ENCODE peak calls at places on chromosomes 1 and 21, in seven cellular contexts. M, C, U, L, R, T and B are unnamed samples.

GRCh38 chr1:161037661-161038522 is 872 bp downstream of the TSTD1 start:
- DNase-seq in M (no peak), C (no peak), U (no peak), L (no peak), R (no peak), T (no peak), B (no peak)

GRCh38 chr1:33180226-33181037 is 1.4 kb downstream of the TRIM62 start:
- DNase-seq in M (peak), C (peak), U (peak), L (peak), R (peak), T (peak), B (peak)

GRCh38 chr21:33367309-33367973 is 35.8 kb upstream of the IFNGR2 start:
- DNase-seq in M (no peak), C (no peak), U (no peak), L (no peak), R (no peak), T (no peak), B (no peak)

GRCh38 chr1:34786521-34787325 is 5.7 kb downstream of the GJB3 start:
- DNase-seq in M (peak), C (peak), U (peak), L (peak), R (peak), T (peak), B (peak)

GRCh38 chr1:162069334-162070093 is at the start of gene NOS1AP:
- DNase-seq in M (peak), C (peak), U (peak), L (peak), R (peak), T (peak), B (peak)

GRCh38 chr21:22474403-22474802 is 1476.2 kb downstream of the NCAM2 start:
- DNase-seq in M (no peak), C (no peak), U (no peak), L (no peak), R (no peak), T (no peak), B (no peak)

GRCh38 chr1:60149254-60149653 is 75.7 kb upstream of the C1orf87 start:
- DNase-seq in M (peak), C (peak), U (no peak), L (peak), R (no peak), T (peak), B (peak)

GRCh38 chr1:156706647-156707008 is 1.2 kb upstream of the CRABP2 start:
- DNase-seq in M (peak), C (peak), U (no peak), L (no peak), R (no peak), T (no peak), B (peak)

GRCh38 chr1:154747841-154748766 is 122.0 kb downstream of the KCNN3 start:
- DNase-seq in M (no peak), C (no peak), U (peak), L (no peak), R (no peak), T (no peak), B (peak)

GRCh38 chr1:40042337-40042736 is 1.8 kb downstream of the CAP1 start:
- DNase-seq in M (no peak), C (no peak), U (no peak), L (no peak), R (peak), T (no peak), B (no peak)

GRCh38 chr1:162670928-162671663 is 38.8 kb downstream of the DDR2 start:
- DNase-seq in M (no peak), C (no peak), U (no peak), L (no peak), R (peak), T (no peak), B (no peak)

GRCh38 chr1:246338098-246338497 is 169.0 kb downstream of the SMYD3 start:
- DNase-seq in M (no peak), C (no peak), U (no peak), L (no peak), R (no peak), T (no peak), B (no peak)

GRCh38 chr1:167533851-167534300 is 15.5 kb upstream of the CD247 start:
- DNase-seq in M (peak), C (no peak), U (peak), L (peak), R (peak), T (peak), B (peak)

GRCh38 chr1:30660241-30660640 is 63.1 kb downstream of the MATN1 start:
- DNase-seq in M (no peak), C (no peak), U (no peak), L (no peak), R (no peak), T (no peak), B (no peak)

GRCh38 chr1:156801409-156802121 is 15.1 kb downstream of the SH2D2A start:
- DNase-seq in M (peak), C (no peak), U (no peak), L (no peak), R (peak), T (no peak), B (peak)

GRCh38 chr1:189151361-189151760 is 1326.3 kb downstream of the BRINP3 start:
- DNase-seq in M (no peak), C (no peak), U (no peak), L (no peak), R (no peak), T (no peak), B (no peak)

GRCh38 chr1:229058111-229058551 is 212.8 kb upstream of the RAB4A start:
- DNase-seq in M (no peak), C (no peak), U (peak), L (peak), R (no peak), T (no peak), B (no peak)

GRCh38 chr1:62444701-62445100 is 7.9 kb downstream of the USP1 start:
- DNase-seq in M (no peak), C (no peak), U (no peak), L (no peak), R (no peak), T (no peak), B (no peak)

GRCh38 chr1:183609313-183609712 is 19.1 kb upstream of the NCF2 start:
- DNase-seq in M (peak), C (peak), U (no peak), L (no peak), R (peak), T (peak), B (peak)

GRCh38 chr1:16151200-16151708 is 4.6 kb downstream of the EPHA2 start:
- DNase-seq in M (no peak), C (no peak), U (no peak), L (peak), R (peak), T (no peak), B (no peak)

GRCh38 chr1:59046730-59047157 is 250.2 kb upstream of the FGGY start:
- DNase-seq in M (no peak), C (no peak), U (peak), L (no peak), R (no peak), T (no peak), B (no peak)

GRCh38 chr1:214566158-214567104 is 15.0 kb upstream of the PTPN14 start:
- DNase-seq in M (no peak), C (no peak), U (no peak), L (no peak), R (peak), T (no peak), B (peak)

GRCh38 chr1:18090636-18091035 is 17.0 kb upstream of the IGSF21 start:
- DNase-seq in M (no peak), C (no peak), U (no peak), L (peak), R (no peak), T (no peak), B (peak)

GRCh38 chr1:58652351-58653184 is 47.3 kb downstream of the MYSM1 start:
- DNase-seq in M (peak), C (no peak), U (peak), L (peak), R (peak), T (peak), B (peak)

GRCh38 chr21:45269861-45270260 is 17.8 kb downstream of the POFUT2 start:
- DNase-seq in M (no peak), C (peak), U (no peak), L (no peak), R (no peak), T (no peak), B (no peak)

GRCh38 chr1:37595440-37596181 is at the start of gene GNL2:
- DNase-seq in M (peak), C (peak), U (peak), L (peak), R (peak), T (peak), B (peak)

GRCh38 chr1:151855997-151856396 is 2.5 kb upstream of the THEM5 start:
- DNase-seq in M (no peak), C (no peak), U (no peak), L (no peak), R (no peak), T (no peak), B (no peak)

GRCh38 chr1:72230746-72231145 is 51.6 kb downstream of the NEGR1 start:
- DNase-seq in M (no peak), C (no peak), U (no peak), L (no peak), R (peak), T (no peak), B (no peak)

GRCh38 chr1:17502326-17502778 is 37.1 kb upstream of the ARHGEF10L start:
- DNase-seq in M (peak), C (peak), U (peak), L (peak), R (peak), T (peak), B (peak)

GRCh38 chr1:76198452-76198851 is 123.9 kb downstream of the ST6GALNAC3 start:
- DNase-seq in M (no peak), C (no peak), U (no peak), L (no peak), R (peak), T (no peak), B (peak)